ENCODE peak calls at places on chromosomes 11 and 22, in seven cellular contexts. K, U, X, V, P, B and R are unnamed samples.

GRCh38 chr22:31926969-31927368 is 17.4 kb upstream of the YWHAH start:
- DNase-seq in K (peak), U (no peak), X (no peak), V (no peak), P (no peak), B (no peak), R (peak)

GRCh38 chr11:69744435-69744834 is 30.7 kb downstream of the FGF4 start:
- DNase-seq in K (no peak), U (peak), X (no peak), V (no peak), P (no peak), B (peak), R (no peak)

GRCh38 chr11:86063536-86063935 is 5.3 kb downstream of the PICALM start:
- DNase-seq in K (peak), U (peak), X (no peak), V (no peak), P (no peak), B (no peak), R (no peak)

GRCh38 chr11:117171648-117172051 is 6.9 kb upstream of the SIDT2 start:
- DNase-seq in K (no peak), U (no peak), X (peak), V (peak), P (no peak), B (peak), R (no peak)

GRCh38 chr11:841981-842369 is 354 bp downstream of the POLR2L start:
- DNase-seq in K (no peak), U (no peak), X (no peak), V (no peak), P (no peak), B (no peak), R (no peak)

GRCh38 chr11:12090061-12090572 is 20.3 kb upstream of the MICAL2 start:
- DNase-seq in K (peak), U (peak), X (peak), V (no peak), P (no peak), B (peak), R (no peak)

GRCh38 chr11:61082161-61082870 is 20.0 kb upstream of the CD5 start:
- DNase-seq in K (no peak), U (no peak), X (no peak), V (no peak), P (no peak), B (no peak), R (peak)

GRCh38 chr11:104256525-104256924 is 92.6 kb upstream of the PDGFD start:
- DNase-seq in K (peak), U (no peak), X (no peak), V (peak), P (no peak), B (peak), R (no peak)

DNA sequence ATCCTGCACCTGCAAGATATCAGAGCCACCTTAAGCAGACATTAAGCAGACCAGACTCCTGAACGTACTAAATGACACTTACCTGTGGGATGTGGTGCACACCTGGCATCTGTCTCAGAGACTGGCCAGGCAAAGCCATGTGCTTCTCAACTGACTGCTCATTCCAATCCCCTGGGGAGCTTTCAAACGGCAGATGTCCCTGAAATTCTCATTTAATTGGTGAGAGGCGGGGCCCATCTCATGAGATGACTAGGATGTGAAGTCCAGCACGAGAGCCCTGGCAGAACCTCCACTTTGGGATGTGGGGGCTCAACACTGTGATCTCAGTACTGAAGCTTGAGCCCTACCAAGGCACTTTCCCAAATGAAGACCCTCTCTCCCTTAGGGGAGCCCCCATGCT is 84.8 kb upstream of the HMGXB4 start:
- DNase-seq in K (no peak), U (no peak), X (peak), V (no peak), P (no peak), B (no peak), R (peak)
- H3K4me3 ChIP-seq in K (no peak), U (no peak), X (no peak), V (no peak), P (no peak), B (no peak), R (no peak)

DNA sequence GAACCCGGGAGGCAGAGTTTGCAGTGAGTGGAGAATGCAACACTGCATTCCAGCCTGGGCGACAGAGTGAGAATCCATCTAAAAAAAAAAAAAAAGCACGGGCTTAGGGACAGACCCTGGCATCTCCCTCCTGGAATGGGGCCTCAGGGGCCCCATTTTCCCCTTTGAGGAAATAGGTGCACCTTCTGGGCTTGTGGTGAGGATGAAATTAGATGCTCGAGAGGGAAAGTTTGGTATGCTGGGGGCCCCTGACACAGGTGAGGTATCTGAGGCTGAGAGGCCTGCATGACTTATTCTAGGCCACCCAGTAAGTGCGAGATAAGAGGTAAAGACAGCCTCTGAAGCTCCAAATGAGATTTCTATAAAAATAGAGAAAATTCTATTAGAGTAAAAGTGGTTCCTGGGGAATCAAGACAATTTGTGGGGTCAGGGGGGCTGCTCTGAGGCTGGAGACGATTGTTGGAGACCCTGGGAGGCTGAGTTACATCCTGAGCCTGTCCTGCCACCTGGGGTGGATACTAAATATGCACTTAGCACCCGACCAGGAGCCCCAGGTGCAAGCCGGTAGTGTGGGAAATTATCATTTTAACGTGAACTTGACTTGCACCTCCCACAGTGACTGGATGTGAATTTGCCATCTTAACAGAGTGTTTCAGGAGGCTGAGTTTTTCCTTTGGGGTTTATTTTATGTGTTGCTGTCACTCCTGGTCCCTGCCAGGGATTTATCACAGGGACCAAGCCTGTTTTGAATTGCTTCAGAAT is 48.5 kb upstream of the TSKU start:
- DNase-seq in K (no peak), U (no peak), X (no peak), V (no peak), P (no peak), B (no peak), R (no peak)
- H3K4me3 ChIP-seq in K (no peak), U (no peak), X (no peak), V (no peak), P (no peak), B (no peak), R (no peak)

DNA sequence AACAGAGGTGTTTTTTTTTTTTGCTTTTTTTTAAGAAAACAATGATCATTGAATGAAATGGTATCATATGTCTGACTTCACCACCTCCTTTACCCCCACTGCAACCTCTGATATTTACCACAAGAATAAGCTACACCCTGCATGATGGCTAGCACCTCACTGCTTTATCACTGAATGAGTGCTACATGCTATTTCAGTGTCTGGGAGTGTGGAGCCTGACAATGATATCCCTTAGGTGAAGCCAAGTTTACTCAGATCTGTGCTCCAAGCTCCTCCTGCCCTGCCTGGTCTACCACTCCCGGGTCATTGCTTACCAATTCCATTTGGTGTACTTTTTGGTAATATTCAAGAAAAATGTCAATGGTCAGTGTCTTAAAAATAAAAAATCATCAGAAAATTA is 21.1 kb downstream of the MMP20 start:
- DNase-seq in K (no peak), U (no peak), X (no peak), V (no peak), P (no peak), B (no peak), R (no peak)
- H3K4me3 ChIP-seq in K (no peak), U (no peak), X (no peak), V (no peak), P (no peak), B (no peak), R (no peak)

DNA sequence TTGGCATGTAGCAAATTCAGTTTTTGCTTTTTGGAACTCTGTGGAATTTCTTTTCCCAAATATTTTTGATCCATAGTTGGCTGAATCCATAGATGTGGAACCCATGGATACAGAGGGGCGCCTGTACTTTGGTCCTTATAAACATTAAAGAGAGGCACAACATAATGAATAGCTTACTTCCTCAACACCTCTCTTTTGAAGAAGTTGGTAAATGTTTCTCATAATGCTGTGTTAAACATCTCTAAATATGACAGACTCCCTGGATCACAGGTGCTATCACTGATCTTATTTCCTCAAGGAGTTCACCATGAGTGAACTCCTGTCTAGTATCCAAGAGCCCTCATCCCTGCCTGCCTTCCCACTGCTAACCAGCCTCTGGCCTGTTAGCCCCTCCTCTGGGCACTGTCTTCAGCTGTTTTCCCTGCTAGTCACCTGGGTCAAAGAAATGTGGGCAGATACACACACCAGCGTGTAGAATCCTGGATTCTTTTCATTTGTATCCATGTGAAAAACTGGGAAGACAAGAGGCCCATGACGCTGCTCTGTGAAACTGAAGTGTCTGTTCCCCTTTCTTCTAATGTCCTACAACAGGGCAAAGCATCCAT is 63.7 kb downstream of the HIRA start:
- DNase-seq in K (no peak), U (no peak), X (peak), V (no peak), P (no peak), B (no peak), R (no peak)
- H3K4me3 ChIP-seq in K (no peak), U (no peak), X (no peak), V (no peak), P (no peak), B (no peak), R (no peak)

DNA sequence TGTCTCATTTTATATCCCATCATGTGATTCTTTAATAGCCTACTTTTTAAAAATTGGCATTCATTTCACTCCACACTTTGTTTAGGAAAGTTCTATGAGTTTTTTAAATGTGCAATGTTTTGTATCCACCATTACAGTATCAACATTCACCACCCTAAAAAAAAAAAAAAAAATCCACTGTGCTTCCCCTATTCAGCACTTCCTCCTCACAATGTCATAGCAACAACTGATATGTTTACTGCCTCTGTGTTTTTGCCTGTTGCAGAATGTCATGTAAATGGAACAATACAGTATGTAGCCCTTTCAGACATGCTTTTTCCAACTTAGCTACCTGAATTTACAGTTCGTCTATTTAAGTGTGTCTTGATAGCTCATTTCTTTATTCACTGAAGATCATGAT is 754.2 kb downstream of the FAM181B start:
- DNase-seq in K (no peak), U (no peak), X (no peak), V (no peak), P (no peak), B (no peak), R (no peak)
- H3K4me3 ChIP-seq in K (no peak), U (no peak), X (no peak), V (no peak), P (no peak), B (no peak), R (no peak)

GRCh38 chr22:30354644-30355043 is 2.0 kb downstream of the SF3A1 start:
- DNase-seq in K (no peak), U (no peak), X (no peak), V (no peak), P (no peak), B (no peak), R (no peak)

GRCh38 chr22:30362632-30363281 is 6.0 kb downstream of the CCDC157 start:
- DNase-seq in K (no peak), U (no peak), X (no peak), V (no peak), P (no peak), B (peak), R (no peak)

GRCh38 chr22:30356392-30357230 is at the start of the genes CCDC157 and SF3A1:
- DNase-seq in K (peak), U (peak), X (peak), V (peak), P (peak), B (peak), R (peak)

GRCh38 chr22:30361916-30362631 is 5.3 kb downstream of the CCDC157 start:
- DNase-seq in K (no peak), U (no peak), X (no peak), V (no peak), P (no peak), B (no peak), R (no peak)

GRCh38 chr22:30357650-30358215 is 926 bp downstream of the CCDC157 start:
- DNase-seq in K (no peak), U (no peak), X (no peak), V (no peak), P (no peak), B (no peak), R (no peak)
- H3K4me3 ChIP-seq in K (no peak), U (no peak), X (no peak), V (peak), P (peak), B (peak), R (no peak)

GRCh38 chr11:115222218-115222862 is 281.9 kb downstream of the CADM1 start:
- DNase-seq in K (peak), U (peak), X (no peak), V (no peak), P (peak), B (peak), R (no peak)
- H3K4me3 ChIP-seq in K (no peak), U (no peak), X (no peak), V (no peak), P (peak), B (no peak), R (no peak)